ENCODE peak calls at places on chromosomes 7 and 10, in eight cellular contexts. G is heart left ventricle, Q is GM12865, E is CD14-positive monocyte, V is T-helper 1 cell, D is NCI-H1436, X is smooth muscle cell of the brain vasculature, J is GM23248. T is an unnamed sample.

GRCh38 chr7:70607281-70607680 is 524.7 kb upstream of the GALNT17 start:
- DNase-seq in Q (no peak), V (no peak), E (no peak), X (no peak), J (no peak), G (no peak), D (no peak), T (no peak)

GRCh38 chr7:2051708-2052656 is 180.8 kb downstream of the MAD1L1 start:
- DNase-seq in V (no peak), X (no peak), D (no peak), G (no peak), Q (no peak), J (no peak), E (no peak), T (no peak)

GRCh38 chr7:1458676-1459511 is at the start of gene MICALL2:
- DNase-seq in X (peak; percentile 70), G (peak; percentile 92), J (peak; percentile 97), Q (no peak), E (peak; percentile 88), V (no peak), D (no peak), T (peak; percentile 87)

GRCh38 chr10:27356738-27357137 is 116.1 kb upstream of the ACBD5 start:
- DNase-seq in X (no peak), D (no peak), E (no peak), Q (no peak), V (no peak), J (no peak), G (no peak), T (no peak)

GRCh38 chr7:123690550-123690949 is 34.9 kb downstream of the LMOD2 start:
- DNase-seq in G (no peak), V (no peak), X (no peak), E (no peak), J (no peak), Q (no peak), D (no peak), T (no peak)

GRCh38 chr10:6383099-6383812 is 180.5 kb downstream of the PFKFB3 start:
- DNase-seq in V (no peak), G (no peak), J (peak; percentile 63), X (no peak), D (no peak), Q (no peak), E (no peak), T (no peak)

GRCh38 chr7:66353547-66353946 is 148.4 kb downstream of the TPST1 start:
- DNase-seq in J (peak; percentile 56), D (no peak), X (no peak), G (no peak), E (no peak), V (no peak), Q (no peak), T (no peak)

GRCh38 chr7:131119381-131119780 is 208.3 kb upstream of the MKLN1 start:
- DNase-seq in Q (no peak), E (no peak), J (no peak), V (no peak), X (no peak), D (no peak), G (no peak), T (no peak)

GRCh38 chr7:27459021-27459728 is 203.5 kb downstream of the HIBADH start:
- DNase-seq in J (peak; percentile 9), V (no peak), D (no peak), G (no peak), X (no peak), Q (no peak), E (no peak), T (no peak)

GRCh38 chr7:137990251-137990901 is 11.5 kb downstream of the CREB3L2 start:
- DNase-seq in E (no peak), X (no peak), D (no peak), Q (no peak), V (no peak), J (peak; percentile 92), G (no peak), T (no peak)

GRCh38 chr10:100750291-100751210 is 5.2 kb downstream of the PAX2 start:
- DNase-seq in E (no peak), D (no peak), V (no peak), X (no peak), J (no peak), G (no peak), Q (no peak), T (no peak)

GRCh38 chr7:141071855-141072547 is 1.9 kb upstream of the TMEM178B start:
- DNase-seq in V (no peak), Q (no peak), E (no peak), D (peak; percentile 23), X (no peak), G (no peak), J (peak; percentile 2), T (no peak)

GRCh38 chr10:52011113-52011512 is 303.0 kb upstream of the DKK1 start:
- DNase-seq in J (peak; percentile 43), G (no peak), D (no peak), E (no peak), Q (no peak), V (no peak), X (no peak), T (no peak)

GRCh38 chr10:17685227-17685840 is 41.4 kb downstream of the STAM start:
- DNase-seq in E (no peak), D (no peak), G (no peak), V (no peak), Q (peak; percentile 80), X (no peak), J (no peak), T (no peak)

GRCh38 chr10:77325233-77325537 is 312.4 kb downstream of the KCNMA1 start:
- DNase-seq in Q (no peak), X (no peak), G (no peak), J (no peak), V (no peak), D (no peak), E (no peak), T (peak; percentile 68)

GRCh38 chr10:106815427-106816043 is 349.0 kb downstream of the SORCS1 start:
- DNase-seq in V (no peak), Q (peak; percentile 31), G (no peak), E (no peak), J (no peak), D (no peak), X (no peak), T (no peak)

GRCh38 chr10:18230794-18231193 is 90.6 kb downstream of the CACNB2 start:
- DNase-seq in D (no peak), G (no peak), J (peak; percentile 65), E (no peak), V (no peak), X (no peak), Q (no peak), T (no peak)

GRCh38 chr7:82481499-82482097 is 38.0 kb upstream of the CACNA2D1 start:
- DNase-seq in D (no peak), J (peak; percentile 57), E (no peak), G (no peak), Q (peak; percentile 10), V (no peak), X (no peak), T (no peak)

GRCh38 chr7:87116315-87116714 is 35.9 kb upstream of the DMTF1 start:
- DNase-seq in G (no peak), V (no peak), X (no peak), Q (no peak), D (no peak), E (no peak), J (no peak), T (no peak)

GRCh38 chr10:121070257-121070656 is 219.1 kb downstream of the WDR11 start:
- DNase-seq in J (no peak), V (no peak), E (no peak), X (no peak), G (no peak), Q (peak; percentile 30), D (no peak), T (no peak)

GRCh38 chr7:99380032-99380822 is 5.7 kb downstream of the ARPC1B start:
- DNase-seq in E (peak; percentile 88), J (peak; percentile 85), X (no peak), G (peak; percentile 63), D (no peak), Q (peak; percentile 90), V (no peak), T (no peak)

GRCh38 chr10:54914049-54914448 is 113.0 kb upstream of the PCDH15 start:
- DNase-seq in G (no peak), X (no peak), D (no peak), Q (no peak), V (no peak), E (no peak), J (no peak), T (no peak)

GRCh38 chr7:55056577-55057480 is 38.0 kb downstream of the EGFR start:
- DNase-seq in E (no peak), V (no peak), D (no peak), J (peak; percentile 88), Q (no peak), G (no peak), X (no peak), T (no peak)

GRCh38 chr7:75985518-75986146 is 8.8 kb downstream of the TMEM120A start:
- DNase-seq in E (no peak), D (no peak), G (peak; percentile 52), J (no peak), V (no peak), Q (no peak), X (no peak), T (no peak)

T was measured in stomach.